ENCODE peak calls at places on chromosomes 5 and 9, in five cellular contexts. D is RWPE1; K is left lung; A is naive thymus-derived CD4-positive, alpha-beta T cell; N is ovary. L is an unnamed sample.
A peak's percentile ranks its signal among the peaks of the same experiment; 100 is the strongest.

GRCh38 chr9:120915854-120916495 is 10.6 kb downstream of the TRAF1 start:
- DNase-seq in D (no peak), K (no peak), A (no peak), N (no peak), L (no peak)

GRCh38 chr5:10499066-10499465 is 57.4 kb downstream of the ROPN1L start:
- DNase-seq in D (no peak), K (no peak), A (no peak), N (no peak), L (no peak)

GRCh38 chr9:89562186-89562814 is 42.5 kb upstream of the GADD45G start:
- DNase-seq in D (no peak), K (no peak), A (no peak), N (no peak), L (no peak)

GRCh38 chr5:60487466-60487865 is 212.5 kb downstream of the DEPDC1B start:
- DNase-seq in D (no peak), K (no peak), A (no peak), N (no peak), L (no peak)

GRCh38 chr9:135609366-135609955 is 29.9 kb downstream of the GLT6D1 start:
- DNase-seq in D (no peak), K (no peak), A (no peak), N (no peak), L (no peak)

GRCh38 chr5:150783422-150783928 is 4.9 kb downstream of the SMIM3 start:
- DNase-seq in D (peak; percentile 88), K (no peak), A (no peak), N (peak; percentile 76), L (peak; percentile 27)

GRCh38 chr9:98964201-98964600 is 20.5 kb downstream of the COL15A1 start:
- DNase-seq in D (no peak), K (no peak), A (no peak), N (no peak), L (no peak)

GRCh38 chr5:170451764-170452365 is 52.0 kb upstream of the KCNIP1 start:
- DNase-seq in D (peak; percentile 94), K (no peak), A (no peak), N (no peak), L (no peak)

GRCh38 chr5:32322882-32323281 is 10.1 kb upstream of the MTMR12 start:
- DNase-seq in D (no peak), K (no peak), A (no peak), N (no peak), L (no peak)

GRCh38 chr5:171913987-171914273 is 92.5 kb downstream of the FBXW11 start:
- DNase-seq in D (no peak), K (no peak), A (no peak), N (no peak), L (no peak)

GRCh38 chr9:137325124-137325523 is 23.1 kb upstream of the NRARP start:
- DNase-seq in D (no peak), K (no peak), A (no peak), N (peak; percentile 4), L (no peak)

GRCh38 chr5:171999877-172000276 is 6.6 kb downstream of the FBXW11 start:
- DNase-seq in D (no peak), K (no peak), A (no peak), N (no peak), L (no peak)

GRCh38 chr9:116099821-116100220 is 53.8 kb upstream of the PAPPA start:
- DNase-seq in D (no peak), K (no peak), A (no peak), N (no peak), L (no peak)

GRCh38 chr5:77103457-77103856 is 16.4 kb upstream of the ZBED3 start:
- DNase-seq in D (no peak), K (no peak), A (no peak), N (no peak), L (no peak)

GRCh38 chr5:100901851-100902341 is 1.2 kb downstream of the ST8SIA4 start:
- DNase-seq in D (no peak), K (peak; percentile 8), A (peak; percentile 25), N (peak; percentile 20), L (peak; percentile 67)

GRCh38 chr5:7717691-7718090 is 133.2 kb downstream of the CFAP90 start:
- DNase-seq in D (no peak), K (no peak), A (no peak), N (no peak), L (no peak)

GRCh38 chr5:142472306-142472951 is 147.6 kb upstream of the SPRY4 start:
- DNase-seq in D (peak; percentile 95), K (no peak), A (no peak), N (no peak), L (no peak)

GRCh38 chr5:43676083-43676840 is 73.3 kb downstream of the NNT start:
- DNase-seq in D (no peak), K (no peak), A (no peak), N (no peak), L (no peak)

GRCh38 chr9:13719981-13720380 is 440.5 kb upstream of the MPDZ start:
- DNase-seq in D (no peak), K (no peak), A (no peak), N (no peak), L (no peak)

GRCh38 chr5:59840200-59840601 is 53.3 kb downstream of the PDE4D start:
- DNase-seq in D (no peak), K (no peak), A (no peak), N (no peak), L (no peak)

GRCh38 chr9:30713279-30713678 is 1671.2 kb upstream of the ACO1 start:
- DNase-seq in D (no peak), K (no peak), A (no peak), N (no peak), L (no peak)

GRCh38 chr5:126435714-126436113 is 12.5 kb downstream of the GRAMD2B start:
- DNase-seq in D (no peak), K (no peak), A (no peak), N (no peak), L (no peak)

GRCh38 chr9:1050125-1050895 is at the start of gene DMRT2:
- DNase-seq in D (peak; percentile 77), K (peak; percentile 86), A (no peak), N (peak; percentile 52), L (peak; percentile 37)

GRCh38 chr5:60978968-60979367 is 34.0 kb downstream of the NDUFAF2 start:
- DNase-seq in D (no peak), K (no peak), A (no peak), N (no peak), L (no peak)

GRCh38 chr5:53378590-53379247 is 101.7 kb upstream of the FST start:
- DNase-seq in D (peak; percentile 73), K (no peak), A (no peak), N (no peak), L (no peak)

GRCh38 chr5:135887447-135887864 is 8.2 kb downstream of the IL9 start:
- DNase-seq in D (peak; percentile 80), K (no peak), A (peak; percentile 28), N (peak; percentile 57), L (no peak)

GRCh38 chr5:140131967-140132409 is 6.3 kb downstream of the IGIP start:
- DNase-seq in D (peak; percentile 96), K (no peak), A (no peak), N (no peak), L (no peak)

DNA sequence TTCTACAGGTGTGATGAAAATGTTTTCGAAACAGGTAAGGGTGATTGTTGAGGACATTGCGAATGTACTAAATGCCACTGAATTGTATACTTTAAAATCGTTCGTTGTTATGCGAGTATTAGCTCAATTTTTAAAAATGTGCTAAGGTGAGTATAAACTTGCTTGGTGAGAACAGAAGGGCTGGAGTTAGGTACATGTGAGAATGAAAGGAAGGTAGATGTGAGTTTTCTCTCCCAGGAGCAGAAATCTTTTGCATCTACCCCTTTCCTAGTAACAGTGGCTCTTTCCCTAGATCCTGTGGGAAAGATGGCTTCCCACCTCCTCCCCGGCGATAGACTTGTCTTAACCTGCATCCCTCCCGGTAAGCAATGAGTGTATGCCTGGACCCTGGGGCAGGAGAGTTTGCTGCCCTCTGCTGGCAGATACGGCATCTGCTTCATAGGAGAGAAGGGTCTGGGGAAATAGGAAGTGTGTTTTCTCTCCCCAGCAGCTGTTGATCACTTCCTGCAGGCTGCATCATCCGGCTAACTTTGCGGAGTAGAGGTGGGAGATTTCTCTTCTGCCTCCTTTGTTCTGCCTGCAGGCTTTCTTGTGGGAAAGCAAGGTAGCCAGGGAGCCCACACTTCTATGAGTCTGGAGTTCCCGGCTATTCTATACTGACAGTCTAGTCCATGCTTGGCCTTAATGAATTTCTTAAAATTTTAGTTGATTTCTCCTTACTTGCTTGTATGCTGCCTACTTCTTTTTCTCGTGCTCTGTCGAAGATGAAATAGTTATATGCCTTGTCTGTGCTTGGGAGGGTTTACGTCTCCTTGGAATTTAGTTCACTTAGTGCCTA is 373.3 kb upstream of the SEMA6A start:
- DNase-seq in D (peak; percentile 41), K (no peak), A (peak; percentile 18), N (peak; percentile 17), L (peak; percentile 61)
- H3K27ac ChIP-seq in D (no peak overlapping the region), K (no peak overlapping the region), A (no peak overlapping the region), N (no peak overlapping the region), L (no peak overlapping the region)

DNA sequence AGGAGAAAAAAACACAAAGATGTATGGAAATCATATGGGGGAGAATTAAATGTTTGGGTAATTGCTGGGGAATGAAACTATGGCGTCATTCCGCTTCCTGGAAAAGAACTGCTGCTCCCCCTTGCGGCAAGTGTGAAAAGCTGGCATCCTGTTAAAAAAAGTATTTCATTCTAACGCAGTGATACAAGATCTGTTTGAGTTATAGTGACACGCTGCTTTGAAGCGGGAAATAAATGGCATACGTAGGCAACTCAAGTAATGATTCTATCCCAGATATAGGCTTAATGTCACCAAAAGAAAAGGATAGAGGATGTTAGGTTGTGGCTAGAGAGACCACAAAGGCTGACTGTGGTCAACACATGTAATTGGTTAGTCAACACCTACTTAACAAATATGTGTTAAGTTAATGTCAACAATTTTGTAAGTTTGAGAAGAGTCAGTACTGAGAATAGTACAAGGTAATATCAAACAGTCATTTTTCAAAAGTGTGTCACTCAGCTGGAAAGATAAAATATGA is 70.2 kb upstream of the ALDH1A1 start:
- DNase-seq in D (peak; percentile 64), K (no peak), A (no peak), N (peak; percentile 67), L (peak; percentile 68)
- H3K27ac ChIP-seq in D (no peak overlapping the region), K (no peak overlapping the region), A (no peak overlapping the region), N (no peak overlapping the region), L (no peak overlapping the region)

GRCh38 chr9:33350310-33350709 is 52.1 kb downstream of the AQP7 start:
- DNase-seq in D (peak; percentile 74), K (no peak), A (no peak), N (no peak), L (no peak)
- H3K27ac ChIP-seq in D (peak overlapping the region; percentile 85), K (peak overlapping the region; percentile 67), A (no peak overlapping the region), N (no peak overlapping the region), L (peak overlapping the region; percentile 81)

GRCh38 chr9:35095175-35095574 is 1.2 kb downstream of the PIGO start:
- DNase-seq in D (no peak), K (no peak), A (no peak), N (no peak), L (no peak)
- H3K27ac ChIP-seq in D (peak overlapping the region; percentile 91), K (peak overlapping the region; percentile 96), A (peak overlapping the region; percentile 99), N (no peak overlapping the region), L (no peak overlapping the region)

DNA sequence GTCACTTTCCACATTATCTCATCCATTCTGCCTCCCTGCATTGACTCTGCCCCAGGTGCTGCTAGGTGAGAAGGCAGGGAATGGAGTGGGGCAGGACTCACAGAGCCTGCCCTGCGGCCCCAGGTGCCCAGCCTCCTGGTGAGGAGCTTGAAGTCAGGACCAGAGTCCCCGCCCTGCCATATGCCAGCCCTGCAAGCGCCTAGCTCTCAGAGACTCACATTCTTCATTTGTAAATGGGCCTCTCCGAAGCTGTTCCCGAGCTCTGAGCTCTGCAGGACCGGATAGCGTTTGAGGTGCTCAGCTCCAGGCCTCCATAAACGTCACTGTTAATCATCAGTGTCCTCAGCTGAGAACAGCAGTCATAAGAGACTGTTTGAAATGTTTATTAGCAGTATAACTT is 75.1 kb upstream of the STXBP1 start:
- DNase-seq in D (peak; percentile 84), K (no peak), A (no peak), N (no peak), L (no peak)
- H3K27ac ChIP-seq in D (peak overlapping the region; percentile 99), K (peak overlapping the region; percentile 46), A (no peak overlapping the region), N (peak overlapping the region; percentile 49), L (peak overlapping the region; percentile 59)